ENCODE peak calls at places on chromosomes 13 and 19, in ten cellular contexts. P is choroid plexus epithelial cell; R is CD8-positive, alpha-beta T cell; V is adrenal gland; H is foreskin fibroblast; I is AG10803; Y is colonic mucosa; A is fibroblast of the aortic adventitia; L is GM12864; F is heart left ventricle. Z is an unnamed sample.

GRCh38 chr19:7544626-7545025 is 9.1 kb downstream of the PNPLA6 start:
- DNase-seq in V (no peak), P (no peak), Y (no peak), I (no peak), R (no peak), H (no peak), L (no peak), F (no peak), A (no peak), Z (no peak)

GRCh38 chr19:30153326-30154210 is 211.5 kb downstream of the URI1 start:
- DNase-seq in R (no peak), A (no peak), L (peak), V (no peak), Y (no peak), H (no peak), I (no peak), P (no peak), F (no peak), Z (no peak)

GRCh38 chr13:48235100-48235813 is 2.3 kb downstream of the ITM2B start:
- DNase-seq in Y (no peak), L (peak), V (peak), R (no peak), H (peak), P (peak), A (peak), I (peak), F (peak), Z (peak)

GRCh38 chr13:24923305-24923640 is 159.3 kb downstream of the RNF17 start:
- DNase-seq in A (peak), L (peak), F (no peak), Y (no peak), R (no peak), P (peak), V (no peak), I (peak), H (peak), Z (peak)

GRCh38 chr13:107231941-107232340 is 664.0 kb upstream of the ARGLU1 start:
- DNase-seq in I (no peak), Y (no peak), V (no peak), L (no peak), A (no peak), R (no peak), H (no peak), F (no peak), P (no peak), Z (peak)

GRCh38 chr19:6055013-6055795 is 55.1 kb downstream of the RFX2 start:
- DNase-seq in P (no peak), I (no peak), V (no peak), Y (peak), H (no peak), A (peak), F (no peak), L (no peak), R (no peak), Z (no peak)

GRCh38 chr19:55341191-55342043 is 1.7 kb downstream of the KMT5C start:
- DNase-seq in V (peak), H (peak), Y (peak), I (peak), P (peak), L (no peak), F (peak), A (peak), R (peak), Z (peak)

GRCh38 chr13:100951031-100951430 is 276.4 kb upstream of the TMTC4 start:
- DNase-seq in F (no peak), I (no peak), P (no peak), Y (no peak), V (no peak), L (no peak), R (no peak), A (no peak), H (no peak), Z (no peak)

GRCh38 chr19:5293607-5294089 is 47.0 kb downstream of the PTPRS start:
- DNase-seq in L (no peak), H (peak), I (peak), Y (no peak), V (peak), A (peak), P (peak), F (no peak), R (no peak), Z (no peak)

GRCh38 chr19:44003461-44004134 is 841 bp downstream of the ZNF230 start:
- DNase-seq in F (no peak), L (no peak), R (no peak), H (peak), A (peak), Y (peak), V (no peak), P (peak), I (no peak), Z (peak)

GRCh38 chr19:50002386-50002960 is 22.7 kb downstream of the VRK3 start:
- DNase-seq in V (no peak), A (peak), Y (no peak), P (no peak), I (no peak), L (no peak), H (no peak), R (no peak), F (no peak), Z (no peak)

GRCh38 chr13:33678084-33678483 is 139.9 kb upstream of the RFC3 start:
- DNase-seq in I (no peak), V (no peak), F (no peak), P (no peak), Y (no peak), A (no peak), R (no peak), H (no peak), L (peak), Z (no peak)

GRCh38 chr13:19597523-19597922 is 35.9 kb upstream of the MPHOSPH8 start:
- DNase-seq in A (peak), Y (no peak), R (no peak), L (no peak), V (no peak), P (peak), H (peak), F (no peak), I (peak), Z (peak)

GRCh38 chr19:1084024-1084868 is 10.9 kb downstream of the POLR2E start:
- DNase-seq in R (no peak), H (no peak), I (no peak), Y (no peak), L (no peak), P (no peak), A (no peak), F (no peak), V (no peak), Z (no peak)

GRCh38 chr13:40664100-40665060 is 2.1 kb downstream of the FOXO1 start:
- DNase-seq in H (peak), L (no peak), V (peak), I (peak), A (peak), P (peak), R (peak), Y (peak), F (peak), Z (peak)

GRCh38 chr13:34145061-34145460 is 327.1 kb downstream of the RFC3 start:
- DNase-seq in H (no peak), I (no peak), L (no peak), Y (no peak), V (no peak), A (no peak), R (no peak), P (no peak), F (no peak), Z (no peak)

GRCh38 chr19:4396949-4397783 is 3.2 kb downstream of the SH3GL1 start:
- DNase-seq in V (peak), P (no peak), Y (no peak), A (no peak), H (peak), R (no peak), F (no peak), L (no peak), I (peak), Z (no peak)

GRCh38 chr13:66532845-66533244 is 697.3 kb downstream of the PCDH9 start:
- DNase-seq in A (no peak), Y (no peak), F (no peak), L (no peak), V (no peak), P (no peak), R (no peak), I (no peak), H (no peak), Z (no peak)

GRCh38 chr13:101339202-101339601 is 77.1 kb downstream of the NALCN start:
- DNase-seq in F (no peak), R (no peak), H (no peak), I (no peak), A (no peak), V (no peak), Y (no peak), L (no peak), P (no peak), Z (no peak)

GRCh38 chr13:66558511-66558910 is 671.6 kb downstream of the PCDH9 start:
- DNase-seq in F (no peak), R (no peak), P (peak), H (peak), V (no peak), Y (no peak), L (no peak), A (peak), I (no peak), Z (no peak)

GRCh38 chr19:36686365-36687213 is 823 bp upstream of the ZNF567 start:
- DNase-seq in P (peak), R (no peak), Y (no peak), V (peak), F (no peak), I (no peak), H (peak), A (peak), L (no peak), Z (peak)

GRCh38 chr13:19345916-19346422 is 164.3 kb upstream of the TUBA3C start:
- DNase-seq in P (no peak), I (no peak), R (no peak), F (no peak), H (no peak), V (no peak), L (no peak), Y (no peak), A (no peak), Z (no peak)

GRCh38 chr19:8001995-8002849 is 3.2 kb downstream of the ELAVL1 start:
- DNase-seq in V (peak), H (peak), L (peak), A (peak), R (peak), Y (peak), I (peak), F (peak), P (peak), Z (peak)

GRCh38 chr19:30447276-30447870 is 75.2 kb downstream of the ZNF536 start:
- DNase-seq in F (no peak), I (peak), L (no peak), A (no peak), Y (no peak), H (peak), V (no peak), P (peak), R (no peak), Z (no peak)

GRCh38 chr13:72620874-72621273 is 106.6 kb downstream of the MZT1 start:
- DNase-seq in H (no peak), Y (no peak), L (no peak), A (no peak), V (no peak), I (no peak), R (no peak), F (no peak), P (no peak), Z (no peak)

GRCh38 chr19:1651548-1652394 is 644 bp downstream of the TCF3 start:
- DNase-seq in P (peak), L (no peak), I (peak), A (peak), R (peak), F (peak), H (peak), V (peak), Y (peak), Z (peak)

GRCh38 chr19:1575323-1576241 is 7.5 kb upstream of the MEX3D start:
- DNase-seq in H (no peak), R (no peak), A (no peak), I (no peak), P (no peak), Y (no peak), F (no peak), V (no peak), L (no peak), Z (no peak)

GRCh38 chr19:1408300-1409203 is 1.2 kb downstream of the DAZAP1 start:
- DNase-seq in A (peak), L (no peak), F (no peak), R (peak), P (peak), V (peak), Y (peak), H (peak), I (peak), Z (peak)

GRCh38 chr19:10289836-10290438 is at the start of gene ICAM5:
- DNase-seq in H (peak), Y (no peak), V (no peak), I (no peak), P (peak), R (peak), F (no peak), A (no peak), L (no peak), Z (peak)

GRCh38 chr19:28497137-28497536 is 715.8 kb downstream of the UQCRFS1 start:
- DNase-seq in H (no peak), F (no peak), R (no peak), Y (no peak), I (no peak), L (no peak), A (peak), V (no peak), P (peak), Z (no peak)

GRCh38 chr13:101242720-101243119 is 173.6 kb downstream of the NALCN start:
- DNase-seq in F (no peak), I (no peak), P (peak), V (no peak), R (no peak), A (no peak), H (peak), Y (no peak), L (no peak), Z (peak)

GRCh38 chr13:21986602-21987001 is 315.7 kb downstream of the FGF9 start:
- DNase-seq in P (no peak), F (peak), A (peak), V (peak), I (peak), L (no peak), H (no peak), R (no peak), Y (peak), Z (no peak)

GRCh38 chr19:940591-941291 is 14.9 kb downstream of the ARID3A start:
- DNase-seq in H (peak), F (peak), V (peak), R (peak), A (peak), P (peak), Y (peak), I (no peak), L (no peak), Z (peak)

GRCh38 chr19:39390759-39391592 is at the start of the genes MED29 and PAF1:
- DNase-seq in A (peak), I (peak), H (peak), L (peak), Y (peak), R (peak), V (peak), F (peak), P (peak), Z (peak)
- TF ChIP-seq CTCF in A (no peak), I (no peak), H (no peak), L (no peak), Y (no peak), R (no peak), V (no peak), F (peak), P (no peak), Z (no peak)

DNA sequence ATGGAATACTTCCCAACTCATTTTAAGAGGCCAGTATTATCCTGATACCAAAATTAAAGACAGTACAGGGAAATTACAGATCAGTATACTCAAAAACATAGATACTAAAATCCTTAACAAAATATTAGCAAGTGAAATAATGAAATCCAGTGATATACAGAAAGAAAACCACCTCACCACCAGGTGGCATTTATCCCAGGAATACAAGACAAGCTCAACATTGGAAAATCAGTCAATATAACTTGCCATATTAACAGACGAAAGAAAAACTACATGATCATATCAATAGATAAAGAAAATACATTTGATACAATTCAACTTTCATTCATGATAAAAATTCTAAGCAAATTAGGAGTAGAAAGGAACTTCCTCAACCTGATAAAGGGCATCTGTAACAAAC is 6.7 kb upstream of the GNA15 start:
- DNase-seq in A (peak), L (no peak), Y (no peak), V (no peak), H (peak), P (peak), R (no peak), I (peak), F (no peak), Z (peak)
- TF ChIP-seq CTCF in A (peak), L (no peak), Y (peak), V (peak), H (peak), P (peak), R (peak), I (peak), F (peak), Z (peak)

GRCh38 chr19:47503823-47504145 is 11.1 kb downstream of the NAPA start:
- DNase-seq in V (no peak), R (no peak), A (no peak), P (no peak), Y (no peak), H (no peak), I (no peak), F (no peak), L (no peak), Z (no peak)

GRCh38 chr19:47507031-47507430 is 7.8 kb downstream of the NAPA start:
- DNase-seq in P (no peak), H (no peak), R (no peak), V (peak), A (no peak), L (no peak), I (no peak), Y (no peak), F (no peak), Z (no peak)

GRCh38 chr19:47503130-47503822 is 11.6 kb downstream of the NAPA start:
- DNase-seq in I (no peak), A (no peak), P (no peak), V (peak), Y (no peak), L (no peak), R (no peak), F (no peak), H (no peak), Z (no peak)

GRCh38 chr19:47506459-47506858 is 8.4 kb downstream of the NAPA start:
- DNase-seq in P (no peak), R (no peak), A (no peak), F (no peak), L (no peak), V (no peak), Y (no peak), H (no peak), I (no peak), Z (no peak)

DNA sequence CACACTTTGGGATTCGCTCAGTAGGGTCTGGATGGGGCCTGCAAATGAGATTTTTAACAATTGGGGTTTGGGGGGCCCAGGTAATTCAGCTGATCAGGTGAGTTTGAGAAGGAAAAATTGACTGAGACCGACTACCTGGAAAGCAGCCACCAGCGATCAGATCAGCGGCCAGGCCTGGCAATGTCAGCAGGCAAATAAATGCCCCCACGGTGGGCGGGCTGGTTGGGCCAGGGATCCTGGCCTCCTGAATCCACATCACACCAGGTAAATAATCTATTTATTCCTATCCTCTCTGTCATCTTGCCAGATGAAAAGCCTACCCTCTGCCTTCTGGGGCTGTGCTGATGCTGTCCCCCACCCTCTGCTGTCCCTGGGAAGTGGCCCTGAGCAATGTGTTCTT is 9.4 kb downstream of the NAPA start:
- DNase-seq in L (no peak), R (no peak), Y (no peak), P (no peak), A (no peak), H (no peak), V (no peak), F (no peak), I (no peak), Z (no peak)
- TF ChIP-seq CTCF in L (no peak), R (no peak), Y (no peak), P (no peak), A (no peak), H (no peak), V (no peak), F (no peak), I (no peak), Z (no peak)

DNA sequence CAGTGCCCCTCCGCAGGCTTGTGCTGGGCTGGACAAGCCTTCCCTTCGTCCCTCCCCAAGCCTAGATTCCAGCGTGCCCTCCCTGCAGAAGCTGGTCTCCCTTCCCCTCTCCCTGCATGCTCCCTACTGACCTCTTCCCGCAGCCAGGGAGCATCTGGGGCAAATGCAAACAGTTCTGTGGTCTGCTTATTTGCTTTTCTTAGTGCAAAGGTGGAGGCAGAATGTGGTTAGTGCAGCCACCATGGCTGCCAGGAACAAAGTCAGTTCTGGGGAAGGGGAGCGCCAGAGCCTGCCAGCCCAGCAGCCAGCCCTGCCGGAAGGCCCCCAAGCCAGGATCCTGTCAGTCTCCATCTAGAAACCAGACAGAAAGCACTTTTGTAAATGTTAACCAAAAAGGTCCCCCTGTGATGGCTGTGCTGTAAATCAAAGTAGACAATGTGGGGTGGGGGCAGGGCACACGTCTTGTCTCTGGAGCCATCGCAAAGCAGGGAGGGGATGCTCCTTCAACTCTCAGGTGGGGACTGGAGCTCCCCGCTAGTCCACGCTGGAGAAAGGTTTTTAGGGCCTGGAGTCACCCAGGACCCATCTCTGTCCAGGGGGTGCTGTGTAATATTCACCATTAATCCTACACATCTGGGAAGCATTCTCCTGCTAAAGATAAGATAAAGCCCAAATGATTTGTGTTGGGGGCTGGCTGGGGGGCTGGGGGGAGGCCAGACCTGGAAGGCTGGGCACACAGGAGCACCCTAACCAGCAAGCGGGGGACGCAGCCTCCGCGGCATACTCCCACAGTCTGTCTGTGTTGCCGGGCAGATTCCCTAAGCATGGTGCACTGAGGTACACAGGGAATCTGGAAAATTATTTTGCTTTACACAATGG is 30.9 kb downstream of the SERP2 start:
- DNase-seq in F (no peak), V (no peak), R (no peak), H (no peak), Y (peak), I (no peak), P (no peak), A (no peak), L (no peak), Z (no peak)
- TF ChIP-seq CTCF in F (no peak), V (no peak), R (no peak), H (no peak), Y (no peak), I (no peak), P (no peak), A (no peak), L (no peak), Z (no peak)

Z was measured in MCF 10A.